ENCODE peak calls at places on chromosome 4, in four cellular contexts. Z, D, Y and E are unnamed samples.

GRCh38 chr4:118388621-118389020 is 35.8 kb upstream of the PRSS12 start:
- DNase-seq in D (no peak), Y (no peak), Z (no peak), E (no peak)

GRCh38 chr4:183763990-183764754 is 105.1 kb downstream of the TRAPPC11 start:
- DNase-seq in Z (no peak), D (no peak), Y (no peak), E (no peak)

GRCh38 chr4:151169223-151169622 is 69.8 kb downstream of the RPS3A start:
- DNase-seq in D (no peak), Y (no peak), Z (no peak), E (no peak)

GRCh38 chr4:31100551-31100950 is 380.4 kb downstream of the PCDH7 start:
- DNase-seq in D (no peak), Z (no peak), Y (no peak), E (no peak)

GRCh38 chr4:176789955-176790354 is 2.8 kb downstream of the VEGFC start:
- DNase-seq in Y (peak), Z (peak), D (peak), E (no peak)

GRCh38 chr4:133775881-133776280 is 425.7 kb downstream of the PABPC4L start:
- DNase-seq in Z (no peak), Y (no peak), D (no peak), E (no peak)

GRCh38 chr4:55348436-55348835 is 2.4 kb downstream of the SRD5A3 start:
- DNase-seq in Z (no peak), D (no peak), Y (no peak), E (peak)

GRCh38 chr4:85496146-85496849 is 21.3 kb downstream of the ARHGAP24 start:
- DNase-seq in Z (no peak), D (no peak), Y (no peak), E (no peak)

GRCh38 chr4:5192271-5192670 is 141.0 kb downstream of the STK32B start:
- DNase-seq in Y (no peak), Z (no peak), D (no peak), E (no peak)

GRCh38 chr4:5191831-5192230 is 140.6 kb downstream of the STK32B start:
- DNase-seq in Y (no peak), D (no peak), Z (no peak), E (no peak)

GRCh38 chr4:5186584-5187170 is 135.4 kb downstream of the STK32B start:
- DNase-seq in D (no peak), Z (no peak), Y (no peak), E (no peak)
- H3K27ac ChIP-seq in D (no peak), Z (no peak), Y (no peak), E (no peak)

GRCh38 chr4:140359571-140360427 is 13.6 kb upstream of the SCOC start:
- DNase-seq in Z (peak), Y (peak), D (peak), E (peak)
- TF ChIP-seq TCF7L2 in Z (no peak), Y (no peak), D (no peak), E (no peak)

GRCh38 chr4:56417396-56417795 is 18.0 kb downstream of the PPAT start:
- DNase-seq in D (no peak), Y (no peak), Z (no peak), E (no peak)

GRCh38 chr4:56408978-56409377 is 21.7 kb upstream of the AASDH start:
- DNase-seq in Z (no peak), D (no peak), Y (no peak), E (no peak)

GRCh38 chr4:56410247-56410646 is 23.0 kb upstream of the AASDH start:
- DNase-seq in D (peak), Y (peak), Z (no peak), E (no peak)

GRCh38 chr4:56414135-56414675 is 21.2 kb downstream of the PPAT start:
- DNase-seq in Z (no peak), Y (no peak), D (no peak), E (no peak)
- H3K27ac ChIP-seq in Z (no peak), Y (no peak), D (no peak), E (peak)

DNA sequence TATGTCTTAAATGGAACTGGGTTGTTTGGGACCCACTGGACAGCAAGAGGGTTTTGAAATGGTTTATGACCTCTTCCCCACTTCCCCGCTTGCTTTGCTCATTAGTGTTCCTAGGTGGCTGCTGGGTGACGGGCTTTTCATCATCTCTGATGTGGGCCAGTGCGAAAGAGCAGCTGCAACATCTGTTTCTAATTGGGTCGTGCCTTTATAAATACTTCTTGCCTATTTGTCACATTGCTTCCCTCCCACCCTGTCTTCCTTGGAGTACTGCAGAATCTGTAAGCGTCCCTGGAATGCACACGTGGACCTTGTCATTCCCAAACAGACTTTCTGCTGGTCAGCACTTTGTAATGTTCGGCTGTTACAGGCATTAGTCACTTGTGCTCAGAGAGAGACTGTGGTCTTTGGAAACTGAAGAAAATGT is 35.2 kb downstream of the SEPTIN11 start:
- DNase-seq in Y (peak), D (no peak), Z (no peak), E (peak)
- TF ChIP-seq TCF7L2 in Y (no peak), D (no peak), Z (no peak), E (no peak)

GRCh38 chr4:142406051-142406549 is 440.0 kb downstream of the INPP4B start:
- DNase-seq in D (no peak), Z (no peak), Y (no peak), E (no peak)
- H3K27ac ChIP-seq in D (peak), Z (no peak), Y (no peak), E (peak)

GRCh38 chr4:168852387-168852786 is 157.7 kb downstream of the CBR4 start:
- DNase-seq in Y (no peak), Z (no peak), D (no peak), E (no peak)

GRCh38 chr4:168856312-168856711 is 153.7 kb downstream of the CBR4 start:
- DNase-seq in Y (no peak), Z (no peak), D (no peak), E (no peak)

GRCh38 chr4:168853770-168854169 is 156.3 kb downstream of the CBR4 start:
- DNase-seq in D (no peak), Y (no peak), Z (no peak), E (no peak)

GRCh38 chr4:168852933-168853713 is 156.9 kb downstream of the CBR4 start:
- DNase-seq in D (no peak), Y (no peak), Z (no peak), E (no peak)

DNA sequence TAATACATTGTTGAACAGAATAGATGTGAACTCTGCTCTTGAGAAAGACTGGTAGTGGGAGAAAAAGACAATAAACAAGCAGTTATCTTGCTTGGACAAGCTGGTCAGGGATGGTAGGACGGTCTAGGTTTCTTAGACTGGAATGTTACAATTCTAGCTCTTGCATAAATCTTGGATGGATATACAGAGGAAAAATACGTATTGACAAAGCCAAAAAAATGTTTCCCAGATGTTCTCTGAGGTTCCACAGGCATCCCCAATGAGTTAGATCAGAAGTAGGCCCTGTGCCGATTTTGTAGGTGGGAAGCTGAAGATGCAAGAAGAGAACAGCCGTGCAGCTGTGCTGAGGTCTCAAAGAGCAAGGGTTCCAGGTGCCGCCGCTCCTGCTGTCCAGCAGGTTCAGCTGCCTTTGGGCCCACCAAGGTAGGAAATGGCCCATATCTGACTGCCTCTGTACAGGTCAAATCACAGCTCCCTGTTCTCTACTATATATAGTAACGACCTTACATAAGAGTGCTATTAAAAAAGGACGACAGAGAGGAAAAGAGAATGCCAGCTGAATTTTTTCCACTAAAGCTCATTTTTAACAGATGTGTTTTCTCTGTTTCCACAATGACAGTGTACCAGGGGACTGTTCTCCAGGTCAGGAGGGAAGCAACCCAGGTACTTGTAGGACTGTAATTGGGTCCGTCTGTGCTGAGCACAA is 155.7 kb downstream of the CBR4 start:
- DNase-seq in Z (no peak), Y (no peak), D (no peak), E (no peak)
- TF ChIP-seq TCF7L2 in Z (no peak), Y (no peak), D (no peak), E (no peak)

DNA sequence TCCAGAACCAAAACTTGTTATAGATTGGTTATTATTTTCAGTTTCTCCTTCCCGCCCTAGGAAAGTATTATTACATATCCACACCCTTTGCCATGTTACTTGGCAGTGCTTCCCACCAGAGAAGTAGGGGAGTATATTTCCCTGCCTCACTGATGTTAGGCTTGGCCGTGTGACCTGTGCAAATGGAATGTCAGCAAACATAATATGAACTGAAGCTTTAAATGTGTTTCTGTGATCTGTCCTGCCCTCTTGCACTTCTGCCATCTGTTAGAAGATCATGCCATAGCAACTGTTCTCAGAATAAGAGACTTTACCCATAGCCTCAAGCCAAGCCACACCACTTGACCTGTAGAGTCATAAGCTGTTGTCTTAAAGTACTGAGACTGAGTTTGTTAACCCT is 36.7 kb upstream of the NEUROG2 start:
- DNase-seq in Z (no peak), Y (peak), D (peak), E (no peak)
- H3K27ac ChIP-seq in Z (no peak), Y (no peak), D (peak), E (no peak)